ENCODE peak calls at places on chromosomes 11 and 22, in four cellular contexts. T is vagina, R is K562, M is tibial artery. C is an unnamed sample.

GRCh38 chr11:45649544-45650165 is 15.8 kb downstream of the CHST1 start:
- DNase-seq in T (no peak), R (no peak), M (no peak), C (no peak)

GRCh38 chr11:16511109-16511806 is 154.9 kb upstream of the SOX6 start:
- DNase-seq in M (no peak), R (no peak), T (no peak), C (peak; percentile 27)

GRCh38 chr22:22684605-22685561 is 40.5 kb downstream of the GGTLC2 start:
- DNase-seq in R (peak; percentile 77), T (no peak), M (no peak), C (peak; percentile 95)

GRCh38 chr11:86551693-86552092 is 120.7 kb downstream of the ME3 start:
- DNase-seq in M (no peak), R (no peak), T (no peak), C (no peak)

GRCh38 chr22:30214703-30215405 is 31.7 kb downstream of the LIF start:
- DNase-seq in M (no peak), R (no peak), T (no peak), C (no peak)

GRCh38 chr11:75635009-75635909 is 33.6 kb downstream of the MAP6 start:
- DNase-seq in R (no peak), M (no peak), T (no peak), C (peak; percentile 6)

GRCh38 chr22:37581534-37581933 is 1.6 kb upstream of the LGALS2 start:
- DNase-seq in T (no peak), M (no peak), R (no peak), C (peak; percentile 76)

GRCh38 chr22:40331706-40332105 is 14.6 kb upstream of the ADSL start:
- DNase-seq in T (no peak), R (no peak), M (no peak), C (no peak)

GRCh38 chr22:46088541-46089311 is 61.6 kb upstream of the PPARA start:
- DNase-seq in T (no peak), M (peak; percentile 47), R (no peak), C (peak; percentile 80)

GRCh38 chr11:76615950-76616349 is 54.6 kb downstream of the LRRC32 start:
- DNase-seq in R (no peak), T (no peak), M (peak; percentile 75), C (peak; percentile 94)

GRCh38 chr22:21931056-21931455 is 21.6 kb downstream of the PPM1F start:
- DNase-seq in R (no peak), M (no peak), T (no peak), C (no peak)

GRCh38 chr22:27667121-27667843 is 134.3 kb downstream of the MN1 start:
- DNase-seq in T (no peak), M (peak; percentile 37), R (no peak), C (no peak)

GRCh38 chr11:12746593-12747097 is 72.4 kb downstream of the TEAD1 start:
- DNase-seq in T (no peak), R (peak; percentile 83), M (no peak), C (peak; percentile 78)

GRCh38 chr11:130400793-130401483 is 27.5 kb downstream of the ADAMTS8 start:
- DNase-seq in T (no peak), M (peak; percentile 45), R (no peak), C (peak; percentile 63)

GRCh38 chr11:72078477-72078876 is 1.9 kb downstream of the NUMA1 start:
- DNase-seq in M (no peak), T (no peak), R (no peak), C (no peak)

GRCh38 chr11:61783717-61784505 is 8.5 kb downstream of the TMEM258 start:
- DNase-seq in M (no peak), R (no peak), T (no peak), C (no peak)

GRCh38 chr11:18352581-18352980 is 30.2 kb downstream of the GTF2H1 start:
- DNase-seq in M (no peak), R (no peak), T (no peak), C (no peak)

GRCh38 chr11:67438121-67438902 is 830 bp upstream of the PTPRCAP start:
- DNase-seq in R (peak; percentile 39), M (no peak), T (no peak), C (no peak)

GRCh38 chr11:46120711-46121327 is 435 bp downstream of the PHF21A start:
- DNase-seq in R (peak; percentile 35), T (no peak), M (peak; percentile 35), C (peak; percentile 84)

GRCh38 chr22:19998232-19998951 is 18.2 kb downstream of the ARVCF start:
- DNase-seq in T (no peak), R (no peak), M (no peak), C (no peak)

GRCh38 chr11:42338056-42338455 is 878.6 kb upstream of the LRRC4C start:
- DNase-seq in T (no peak), M (no peak), R (no peak), C (no peak)

GRCh38 chr11:130214861-130215530 is 55.4 kb downstream of the ST14 start:
- DNase-seq in M (no peak), T (no peak), R (no peak), C (no peak)

GRCh38 chr22:44660051-44660830 is 41.8 kb upstream of the PRR5 start:
- DNase-seq in R (no peak), M (no peak), T (no peak), C (no peak)

GRCh38 chr11:121800240-121800639 is 315.8 kb downstream of the BLID start:
- DNase-seq in R (no peak), T (no peak), M (no peak), C (no peak)

GRCh38 chr11:65814960-65815565 is 18.7 kb upstream of the SNX32 start:
- DNase-seq in T (no peak), M (no peak), R (no peak), C (no peak)

GRCh38 chr11:62012451-62013265 is 45.2 kb upstream of the FTH1 start:
- DNase-seq in R (no peak), M (no peak), T (no peak), C (peak; percentile 84)

GRCh38 chr11:36271794-36272409 is 17.3 kb downstream of the COMMD9 start:
- DNase-seq in R (peak; percentile 27), T (no peak), M (no peak), C (no peak)

GRCh38 chr22:45709004-45709739 is 37.5 kb downstream of the ATXN10 start:
- DNase-seq in R (no peak), M (no peak), T (no peak), C (peak; percentile 95)

GRCh38 chr11:32851251-32851650 is 21.5 kb downstream of the PRRG4 start:
- DNase-seq in T (no peak), M (no peak), R (no peak), C (no peak)

GRCh38 chr22:44159811-44160210 is 20.9 kb upstream of the PARVG start:
- DNase-seq in T (no peak), M (no peak), R (no peak), C (peak; percentile 13)

GRCh38 chr22:38981005-38981658 is 1.0 kb upstream of the APOBEC3B start:
- DNase-seq in T (no peak), R (peak; percentile 61), M (no peak), C (peak; percentile 28)
- H3K4me3 ChIP-seq in T (no peak overlapping the region), R (no peak overlapping the region), M (peak overlapping the region; percentile 55), C (no peak overlapping the region)

GRCh38 chr11:55345306-55345705 is 2.3 kb downstream of the OR4A16 start:
- DNase-seq in M (no peak), T (no peak), R (no peak), C (no peak)
- H3K27me3 ChIP-seq in M (no peaks in the 10 kb centered on the region), T (no peaks in the 10 kb centered on the region), R (no peaks in the 10 kb centered on the region), C (no peaks in the 10 kb centered on the region)

GRCh38 chr11:64759722-64760719 is at the start of gene PYGM:
- DNase-seq in M (peak; percentile 87), T (no peak), R (peak; percentile 36), C (no peak)

GRCh38 chr11:64759131-64759721 is 548 bp downstream of the PYGM start:
- DNase-seq in T (no peak), M (peak; percentile 20), R (no peak), C (no peak)

GRCh38 chr11:64760759-64761417 is 1.1 kb upstream of the PYGM start:
- DNase-seq in T (no peak), R (no peak), M (peak; percentile 11), C (no peak)

GRCh38 chr11:64757549-64758329 is 2.0 kb downstream of the PYGM start:
- DNase-seq in R (no peak), T (no peak), M (peak; percentile 20), C (no peak)

GRCh38 chr11:64758330-64759079 is 1.3 kb downstream of the PYGM start:
- DNase-seq in M (peak; percentile 16), R (no peak), T (no peak), C (no peak)
- H3K4me3 ChIP-seq in M (peak overlapping the region; percentile 52), R (no peak overlapping the region), T (peak overlapping the region; percentile 19), C (no peak overlapping the region)

DNA sequence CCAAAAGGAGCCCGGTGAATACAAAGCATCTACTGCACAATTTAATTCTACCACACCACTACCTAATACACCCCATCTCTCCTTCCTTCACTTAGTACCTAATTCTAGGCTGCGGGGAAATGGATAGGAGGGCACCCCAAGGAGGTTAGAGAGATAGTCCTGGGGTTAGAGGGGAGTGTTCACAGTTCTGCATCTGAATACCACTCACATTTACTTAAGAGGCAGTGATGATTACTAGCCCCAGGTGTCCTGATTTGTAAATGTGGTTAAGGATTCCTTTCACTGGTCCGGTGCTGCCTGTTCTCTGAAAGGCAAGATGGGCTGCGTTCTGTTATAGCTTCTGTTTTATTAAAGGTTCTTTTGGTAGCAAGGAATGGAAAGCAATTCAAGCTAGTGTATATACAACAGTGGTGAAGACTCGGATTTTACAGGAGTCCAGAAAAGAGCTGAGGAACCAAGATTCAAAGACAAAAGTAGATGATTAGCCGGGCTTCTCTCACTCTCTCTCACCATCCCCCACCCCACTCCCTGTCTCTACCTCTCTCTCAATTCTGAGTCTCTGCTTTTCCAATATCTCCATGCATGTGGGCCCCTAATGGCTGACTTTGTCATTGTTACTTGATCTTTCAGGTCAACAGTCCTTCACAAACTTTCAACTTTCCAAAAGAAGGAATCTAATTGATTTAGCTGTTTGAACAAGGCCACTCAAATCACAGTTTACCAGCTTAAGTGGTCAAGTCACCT is 8.7 kb upstream of the KCNA4 start:
- DNase-seq in M (no peak), R (no peak), T (no peak), C (no peak)
- H3K27me3 ChIP-seq in M (no peaks in the 10 kb centered on the region), R (no peaks in the 10 kb centered on the region), T (no peaks in the 10 kb centered on the region), C (no peaks in the 10 kb centered on the region)